ENCODE peak calls at places on chromosomes 5 and 9, in five cellular contexts. One of them, this sample, is unnamed.

GRCh38 chr5:173645437-173645807 is 29.0 kb upstream of the BOD1 start:
- DNase-seq in HEK293T: no peak
- DNase-seq in A549: no peak
- DNase-seq in NCI-H2081 treated with DMSO at 0.1 percent for 48 hours: no peak
- DNase-seq in NCI-H2107: no peak
- DNase-seq in this sample: no peak

GRCh38 chr5:81849769-81850367 is 99.0 kb upstream of the SSBP2 start:
- DNase-seq in NCI-H2107: no peak
- DNase-seq in HEK293T: no peak
- DNase-seq in A549: no peak
- DNase-seq in NCI-H2081 treated with DMSO at 0.1 percent for 48 hours: no peak
- DNase-seq in this sample: no peak

GRCh38 chr9:133224762-133225161 is 15.7 kb upstream of the OBP2B start:
- DNase-seq in A549: no peak
- DNase-seq in NCI-H2081 treated with DMSO at 0.1 percent for 48 hours: no peak
- DNase-seq in HEK293T: no peak
- DNase-seq in NCI-H2107: no peak
- DNase-seq in this sample: no peak

GRCh38 chr5:147223951-147224791 is 10.7 kb upstream of the STK32A start:
- DNase-seq in NCI-H2081 treated with DMSO at 0.1 percent for 48 hours: no peak
- DNase-seq in HEK293T: peak
- DNase-seq in NCI-H2107: no peak
- DNase-seq in A549: peak
- DNase-seq in this sample: no peak

GRCh38 chr9:99474186-99474585 is 252.1 kb downstream of the SEC61B start:
- DNase-seq in NCI-H2107: no peak
- DNase-seq in NCI-H2081 treated with DMSO at 0.1 percent for 48 hours: no peak
- DNase-seq in HEK293T: no peak
- DNase-seq in A549: no peak
- DNase-seq in this sample: no peak

GRCh38 chr5:1387059-1387755 is 42.3 kb upstream of the CLPTM1L start:
- DNase-seq in HEK293T: no peak
- DNase-seq in A549: no peak
- DNase-seq in NCI-H2081 treated with DMSO at 0.1 percent for 48 hours: no peak
- DNase-seq in NCI-H2107: no peak
- DNase-seq in this sample: no peak

GRCh38 chr5:82044015-82044414 is 72.2 kb downstream of the ATG10 start:
- DNase-seq in NCI-H2081 treated with DMSO at 0.1 percent for 48 hours: no peak
- DNase-seq in HEK293T: no peak
- DNase-seq in A549: no peak
- DNase-seq in NCI-H2107: no peak
- DNase-seq in this sample: no peak

GRCh38 chr5:139619861-139620260 is 28.3 kb upstream of the CXXC5 start:
- DNase-seq in A549: no peak
- DNase-seq in NCI-H2081 treated with DMSO at 0.1 percent for 48 hours: no peak
- DNase-seq in HEK293T: no peak
- DNase-seq in NCI-H2107: no peak
- DNase-seq in this sample: no peak

GRCh38 chr5:1639757-1640156 is 116.0 kb upstream of the LPCAT1 start:
- DNase-seq in A549: no peak
- DNase-seq in NCI-H2081 treated with DMSO at 0.1 percent for 48 hours: no peak
- DNase-seq in HEK293T: no peak
- DNase-seq in NCI-H2107: no peak
- DNase-seq in this sample: no peak

GRCh38 chr5:107361945-107362344 is 308.8 kb downstream of the EFNA5 start:
- DNase-seq in HEK293T: no peak
- DNase-seq in NCI-H2081 treated with DMSO at 0.1 percent for 48 hours: no peak
- DNase-seq in NCI-H2107: no peak
- DNase-seq in A549: no peak
- DNase-seq in this sample: no peak

GRCh38 chr9:74865177-74865576 is 22.5 kb downstream of the TRPM6 start:
- DNase-seq in NCI-H2107: no peak
- DNase-seq in HEK293T: no peak
- DNase-seq in A549: no peak
- DNase-seq in NCI-H2081 treated with DMSO at 0.1 percent for 48 hours: no peak
- DNase-seq in this sample: no peak

GRCh38 chr9:123550797-123551196 is 194.8 kb downstream of the CRB2 start:
- DNase-seq in A549: no peak
- DNase-seq in NCI-H2081 treated with DMSO at 0.1 percent for 48 hours: no peak
- DNase-seq in HEK293T: no peak
- DNase-seq in NCI-H2107: no peak
- DNase-seq in this sample: no peak

GRCh38 chr5:133369161-133369783 is 243.1 kb downstream of the FSTL4 start:
- DNase-seq in NCI-H2081 treated with DMSO at 0.1 percent for 48 hours: no peak
- DNase-seq in NCI-H2107: no peak
- DNase-seq in A549: no peak
- DNase-seq in HEK293T: no peak
- DNase-seq in this sample: no peak

GRCh38 chr5:17229308-17229707 is 11.9 kb downstream of the BASP1 start:
- DNase-seq in NCI-H2081 treated with DMSO at 0.1 percent for 48 hours: no peak
- DNase-seq in NCI-H2107: no peak
- DNase-seq in HEK293T: no peak
- DNase-seq in A549: no peak
- DNase-seq in this sample: no peak

GRCh38 chr5:76926329-76927105 is 26.3 kb upstream of the CRHBP start:
- DNase-seq in HEK293T: no peak
- DNase-seq in A549: no peak
- DNase-seq in NCI-H2107: no peak
- DNase-seq in NCI-H2081 treated with DMSO at 0.1 percent for 48 hours: no peak
- DNase-seq in this sample: no peak

GRCh38 chr9:117028103-117028858 is 341.2 kb downstream of the TRIM32 start:
- DNase-seq in HEK293T: no peak
- DNase-seq in NCI-H2081 treated with DMSO at 0.1 percent for 48 hours: no peak
- DNase-seq in A549: no peak
- DNase-seq in NCI-H2107: no peak
- DNase-seq in this sample: no peak

GRCh38 chr5:172830876-172831662 is 3.0 kb upstream of the ERGIC1 start:
- DNase-seq in NCI-H2081 treated with DMSO at 0.1 percent for 48 hours: no peak
- DNase-seq in A549: no peak
- DNase-seq in HEK293T: no peak
- DNase-seq in NCI-H2107: no peak
- DNase-seq in this sample: no peak

GRCh38 chr9:74497750-74498615 is 848 bp downstream of the RORB start:
- DNase-seq in NCI-H2107: no peak
- DNase-seq in HEK293T: peak
- DNase-seq in A549: no peak
- DNase-seq in NCI-H2081 treated with DMSO at 0.1 percent for 48 hours: no peak
- DNase-seq in this sample: no peak

GRCh38 chr5:173890195-173890951 is 2.2 kb downstream of the CPEB4 start:
- DNase-seq in A549: no peak
- DNase-seq in NCI-H2107: no peak
- DNase-seq in NCI-H2081 treated with DMSO at 0.1 percent for 48 hours: no peak
- DNase-seq in HEK293T: no peak
- DNase-seq in this sample: no peak

This sample was measured in NCI-H187 treated with DMSO at 0.1 percent for 48 hours.